ENCODE peak calls at places on chromosome 14, in six cellular contexts. P is HFFc6; W is CD8-positive, alpha-beta T cell; G is chondrocyte; Y is A549; N is activated B cell treated with CpG ODN at 0.5 μM for 24 hours. V is an unnamed sample.

GRCh38 chr14:22977684-22978486 is 4.5 kb downstream of the AJUBA start:
- DNase-seq in W (no peak), P (peak), N (no peak), G (no peak), Y (peak), V (no peak)

GRCh38 chr14:21352587-21352986 is 31.2 kb downstream of the SUPT16H start:
- DNase-seq in P (no peak), W (no peak), G (no peak), Y (no peak), N (no peak), V (peak)

GRCh38 chr14:50964683-50965390 is 20.6 kb upstream of the PYGL start:
- DNase-seq in W (no peak), N (no peak), Y (peak), G (no peak), P (peak), V (no peak)

GRCh38 chr14:99598774-99599173 is 5.2 kb downstream of the CCDC85C start:
- DNase-seq in G (no peak), P (no peak), W (no peak), N (no peak), Y (no peak), V (no peak)

GRCh38 chr14:53509845-53510244 is 356.7 kb upstream of the DDHD1 start:
- DNase-seq in W (no peak), Y (no peak), N (no peak), G (no peak), P (no peak), V (no peak)

GRCh38 chr14:85437143-85437542 is 92.8 kb upstream of the FLRT2 start:
- DNase-seq in W (no peak), Y (peak), P (peak), G (no peak), N (no peak), V (no peak)

GRCh38 chr14:26427059-26427458 is 170.8 kb downstream of the NOVA1 start:
- DNase-seq in Y (no peak), W (no peak), P (no peak), G (no peak), N (no peak), V (no peak)

GRCh38 chr14:50055461-50056228 is 60.7 kb downstream of the VCPKMT start:
- DNase-seq in P (no peak), G (peak), Y (no peak), N (no peak), W (no peak), V (peak)

GRCh38 chr14:91352101-91352500 is 65.5 kb downstream of the CCDC88C start:
- DNase-seq in W (no peak), P (no peak), N (no peak), Y (no peak), G (peak), V (no peak)

GRCh38 chr14:68473794-68474193 is 319.1 kb downstream of the ZFP36L1 start:
- DNase-seq in P (peak), N (no peak), G (no peak), W (no peak), Y (peak), V (no peak)

GRCh38 chr14:60656755-60657608 is 7.7 kb upstream of the SIX1 start:
- DNase-seq in N (peak), P (peak), G (peak), W (no peak), Y (peak), V (no peak)

GRCh38 chr14:73714656-73715081 is 485 bp upstream of the PNMA1 start:
- DNase-seq in W (no peak), Y (no peak), G (no peak), N (no peak), P (no peak), V (no peak)

GRCh38 chr14:64878775-64879634 is 702 bp downstream of the SPTB start:
- DNase-seq in N (peak), G (no peak), P (no peak), Y (peak), W (no peak), V (no peak)

GRCh38 chr14:76937181-76938091 is 91.1 kb downstream of the IRF2BPL start:
- DNase-seq in W (no peak), P (peak), G (no peak), Y (no peak), N (no peak), V (no peak)

GRCh38 chr14:76933515-76933914 is 95.0 kb downstream of the IRF2BPL start:
- DNase-seq in W (no peak), P (no peak), N (no peak), G (no peak), Y (no peak), V (no peak)

GRCh38 chr14:76938092-76938500 is 90.4 kb downstream of the IRF2BPL start:
- DNase-seq in N (no peak), P (no peak), G (no peak), W (no peak), Y (no peak), V (no peak)

GRCh38 chr14:76939015-76939742 is 89.3 kb downstream of the IRF2BPL start:
- DNase-seq in N (no peak), Y (no peak), W (no peak), G (no peak), P (no peak), V (no peak)

GRCh38 chr14:76936483-76936882 is 92.0 kb downstream of the IRF2BPL start:
- DNase-seq in G (no peak), N (no peak), P (no peak), Y (no peak), W (no peak), V (no peak)
- TF ChIP-seq CTCF in G (no peak), N (no peak), P (no peak), Y (no peak), W (no peak), V (no peak)

GRCh38 chr14:70186826-70187483 is 1.8 kb downstream of the SLC8A3 start:
- DNase-seq in P (no peak), G (no peak), W (no peak), N (no peak), Y (no peak), V (no peak)

GRCh38 chr14:70188292-70188607 is 501 bp downstream of the SLC8A3 start:
- DNase-seq in N (peak), Y (no peak), W (no peak), P (no peak), G (no peak), V (no peak)

GRCh38 chr14:70189678-70190077 is 927 bp upstream of the SLC8A3 start:
- DNase-seq in G (no peak), N (no peak), W (no peak), P (no peak), Y (no peak), V (no peak)

GRCh38 chr14:70190156-70190555 is 1.4 kb upstream of the SLC8A3 start:
- DNase-seq in Y (no peak), P (no peak), G (no peak), W (no peak), N (no peak), V (no peak)

GRCh38 chr14:70188608-70189540 is at the start of gene SLC8A3:
- DNase-seq in G (no peak), P (peak), Y (peak), W (no peak), N (no peak), V (no peak)
- TF ChIP-seq CTCF in G (no peak), P (no peak), Y (no peak), W (no peak), N (no peak), V (no peak)

GRCh38 chr14:33715223-33715528 is 235.7 kb downstream of the EGLN3 start:
- DNase-seq in P (no peak), G (no peak), N (no peak), W (no peak), Y (no peak), V (no peak)
- TF ChIP-seq CTCF in P (no peak), G (no peak), N (no peak), W (no peak), Y (no peak), V (no peak)

GRCh38 chr14:89386214-89386886 is 30.7 kb downstream of the FOXN3 start:
- DNase-seq in N (no peak), P (no peak), Y (no peak), G (no peak), W (no peak), V (no peak)

GRCh38 chr14:89391123-89391522 is 25.9 kb downstream of the FOXN3 start:
- DNase-seq in G (no peak), N (no peak), W (no peak), P (no peak), Y (no peak), V (no peak)

GRCh38 chr14:89387922-89388685 is 28.9 kb downstream of the FOXN3 start:
- DNase-seq in W (no peak), P (no peak), N (no peak), Y (no peak), G (no peak), V (no peak)

GRCh38 chr14:89391556-89391955 is 25.5 kb downstream of the FOXN3 start:
- DNase-seq in N (no peak), Y (no peak), W (no peak), G (no peak), P (no peak), V (no peak)

DNA sequence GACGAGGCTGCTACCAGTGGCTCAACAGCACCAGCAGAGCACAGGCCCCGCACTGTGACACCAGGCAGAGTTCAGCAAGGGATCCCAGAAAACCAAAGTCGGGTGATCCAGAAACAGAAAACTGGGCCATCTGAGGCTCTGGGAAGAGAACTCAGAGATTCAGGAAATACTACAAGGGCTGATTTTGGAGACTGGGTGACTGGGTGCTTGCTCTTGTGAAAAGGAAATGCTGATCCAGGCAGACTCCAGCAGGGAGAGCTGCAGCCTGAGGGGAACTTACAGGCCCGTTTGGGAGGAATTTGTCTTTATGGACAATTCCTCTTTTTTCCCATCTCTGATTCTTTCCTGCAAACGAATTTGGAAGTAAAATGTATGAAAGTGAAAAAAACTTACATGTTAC is 28.2 kb downstream of the FOXN3 start:
- DNase-seq in W (no peak), N (no peak), P (peak), G (no peak), Y (no peak), V (no peak)
- TF ChIP-seq CTCF in W (no peak), N (no peak), P (peak), G (peak), Y (no peak), V (no peak)

GRCh38 chr14:46215801-46216200 is 435.8 kb downstream of the RPL10L start:
- DNase-seq in G (no peak), P (no peak), Y (no peak), N (no peak), W (no peak), V (no peak)
- TF ChIP-seq CTCF in G (no peak), P (no peak), Y (no peak), N (no peak), W (no peak), V (no peak)

DNA sequence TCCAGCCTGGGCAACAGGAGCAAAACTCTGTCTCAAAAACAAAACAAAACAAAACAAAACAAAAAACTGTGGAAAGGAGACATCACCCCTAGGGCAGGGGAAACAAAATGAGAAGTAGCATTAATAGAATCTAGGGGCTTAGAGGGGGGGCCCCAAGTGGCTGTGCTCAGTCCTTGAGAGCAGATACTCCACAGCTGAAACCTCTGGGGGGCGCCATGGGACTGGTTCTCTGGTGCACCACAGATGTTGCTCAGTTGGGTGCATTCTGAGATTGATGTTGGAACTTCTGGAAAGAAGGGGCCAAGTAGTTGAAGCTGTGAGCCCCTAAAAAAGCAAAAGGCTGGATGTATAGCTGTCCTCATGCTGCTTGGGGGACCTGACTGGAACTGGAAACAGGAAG is 11.8 kb upstream of the SYNE2 start:
- DNase-seq in W (peak), P (no peak), G (no peak), Y (no peak), N (no peak), V (no peak)
- TF ChIP-seq CTCF in W (peak), P (peak), G (peak), Y (no peak), N (no peak), V (no peak)

GRCh38 chr14:92603309-92604257 is 90.0 kb downstream of the RIN3 start:
- DNase-seq in Y (peak), N (no peak), P (peak), G (no peak), W (peak), V (no peak)
- TF ChIP-seq CTCF in Y (peak), N (no peak), P (peak), G (peak), W (peak), V (no peak)

GRCh38 chr14:39417014-39417413 is 15.2 kb downstream of the FBXO33 start:
- DNase-seq in P (peak), N (no peak), G (no peak), W (no peak), Y (peak), V (no peak)
- TF ChIP-seq CTCF in P (peak), N (no peak), G (peak), W (no peak), Y (peak), V (peak)

DNA sequence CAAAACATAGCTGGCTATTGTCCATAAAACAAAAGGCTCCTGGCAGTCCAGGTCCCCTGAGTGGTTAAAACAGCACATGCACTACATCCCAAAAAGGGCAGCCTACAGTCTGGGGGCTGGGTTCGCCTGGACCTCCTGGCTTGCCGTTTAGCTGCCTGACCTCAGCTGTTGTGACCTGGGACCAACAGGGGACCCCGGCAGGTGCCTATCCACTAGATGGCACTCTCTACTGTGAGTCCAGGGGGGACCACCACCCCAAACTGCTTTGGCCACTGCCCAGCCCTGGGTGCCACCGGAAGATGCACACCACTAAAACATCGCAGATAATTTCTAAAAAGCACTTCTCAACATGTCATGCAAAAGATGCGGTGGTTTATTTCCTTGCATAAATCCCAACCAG is 2.9 kb upstream of the RTL1 start:
- DNase-seq in N (no peak), Y (no peak), G (peak), W (no peak), P (no peak), V (no peak)
- TF ChIP-seq CTCF in N (no peak), Y (peak), G (peak), W (no peak), P (peak), V (no peak)

GRCh38 chr14:34982421-34983147 is at the start of gene SRP54:
- DNase-seq in P (peak), N (peak), Y (peak), G (peak), W (peak), V (peak)
- TF ChIP-seq CTCF in P (no peak), N (no peak), Y (no peak), G (peak), W (no peak), V (no peak)